ENCODE peak calls at places on chromosomes 13 and 19, in seven cellular contexts. L is H1, K is IMR-90, N is neuronal stem cell, M is H9, W is mesendoderm, S is trophoblast cell. A is an unnamed sample.

GRCh38 chr13:33782631-33783030 is 35.3 kb upstream of the RFC3 start:
- DNase-seq in M (no peak), W (no peak), L (no peak), N (no peak), K (no peak), S (no peak), A (no peak)

GRCh38 chr13:34250151-34250550 is 432.2 kb downstream of the RFC3 start:
- DNase-seq in W (no peak), K (no peak), S (no peak), L (no peak), N (no peak), M (no peak), A (peak; percentile 17)

GRCh38 chr13:41231786-41232185 is 31.6 kb downstream of the MTRF1 start:
- DNase-seq in S (no peak), N (no peak), M (no peak), W (peak; percentile 8), K (peak; percentile 37), L (no peak), A (peak; percentile 13)

GRCh38 chr19:4967738-4968461 is 1.0 kb upstream of the KDM4B start:
- DNase-seq in M (no peak), N (no peak), S (peak; percentile 92), K (no peak), W (no peak), L (no peak), A (peak; percentile 63)

GRCh38 chr19:39211731-39212376 is 7.8 kb upstream of the SYCN start:
- DNase-seq in K (no peak), L (no peak), N (no peak), M (no peak), S (no peak), W (no peak), A (no peak)

GRCh38 chr13:64075543-64076271 is 2660.1 kb upstream of the PCDH20 start:
- DNase-seq in W (no peak), L (no peak), K (no peak), M (no peak), N (no peak), S (no peak), A (no peak)

GRCh38 chr13:111907341-111907880 is 159.5 kb upstream of the SOX1 start:
- DNase-seq in L (peak; percentile 16), K (no peak), S (no peak), M (peak; percentile 12), N (no peak), W (no peak), A (no peak)

GRCh38 chr13:75931116-75931515 is 295.0 kb downstream of the LMO7 start:
- DNase-seq in S (no peak), N (no peak), W (no peak), L (no peak), M (no peak), K (peak; percentile 11), A (peak; percentile 22)

GRCh38 chr13:79445968-79446645 is 34.8 kb upstream of the NDFIP2 start:
- DNase-seq in K (no peak), M (peak; percentile 66), W (peak; percentile 70), L (no peak), N (no peak), S (no peak), A (no peak)

GRCh38 chr19:49335784-49336481 is 727 bp downstream of the CD37 start:
- DNase-seq in K (no peak), W (no peak), S (no peak), M (no peak), L (no peak), N (no peak), A (no peak)

GRCh38 chr13:69857188-69857821 is 250.3 kb upstream of the ATXN8OS start:
- DNase-seq in N (peak; percentile 47), W (peak; percentile 81), K (peak; percentile 1), M (no peak), S (no peak), L (no peak), A (peak; percentile 49)

GRCh38 chr19:21256722-21257121 is 72.5 kb downstream of the ZNF708 start:
- DNase-seq in N (no peak), L (no peak), W (peak; percentile 77), S (peak; percentile 19), K (peak; percentile 4), M (no peak), A (no peak)

GRCh38 chr13:113225515-113225914 is 16.1 kb downstream of the CUL4A start:
- DNase-seq in W (no peak), K (no peak), M (no peak), N (no peak), S (no peak), L (no peak), A (no peak)

GRCh38 chr19:32176591-32176990 is 168.8 kb upstream of the ZNF507 start:
- DNase-seq in W (no peak), M (no peak), N (no peak), S (no peak), K (no peak), L (no peak), A (no peak)

DNA sequence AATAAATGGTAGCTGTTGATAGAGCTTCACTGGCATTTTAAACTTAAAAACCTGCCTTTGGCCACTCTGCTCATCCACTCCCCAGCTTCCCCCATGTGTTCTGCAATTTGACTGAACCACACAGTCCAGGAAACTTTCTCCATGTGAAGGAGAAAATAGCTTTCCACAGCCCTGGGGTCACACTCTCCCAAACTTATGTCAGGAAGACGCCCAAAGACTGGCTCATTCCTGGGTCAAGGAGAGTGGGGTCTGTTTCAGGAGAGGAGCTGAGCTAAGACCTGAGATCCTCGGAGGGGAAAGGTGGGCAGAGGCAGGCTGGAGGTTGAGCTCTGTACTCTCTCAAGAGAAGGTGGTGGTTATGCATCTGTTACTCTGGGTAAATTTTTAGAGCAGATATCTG is 48.7 kb upstream of the GPI start:
- DNase-seq in M (no peak), L (no peak), K (no peak), W (no peak), S (no peak), N (no peak), A (no peak)
- H3K27ac ChIP-seq in M (no peak overlapping the region), L (no peak overlapping the region), K (no peak overlapping the region), W (no peak overlapping the region), S (no peak overlapping the region), N (no peak overlapping the region), A (peak overlapping the region; percentile 71)

GRCh38 chr13:60647547-60647946 is 250.5 kb downstream of the TDRD3 start:
- DNase-seq in W (peak; percentile 42), M (no peak), K (no peak), L (no peak), S (no peak), N (no peak), A (no peak)
- H3K4ac ChIP-seq in W (no peak overlapping the region), M (no peak overlapping the region), K (no peak overlapping the region), L (no peak overlapping the region), S (no peak overlapping the region), N (no peak overlapping the region), A (no peak overlapping the region)

GRCh38 chr13:52701728-52702480 is 37.7 kb downstream of the CNMD start:
- DNase-seq in M (no peak), K (no peak), W (peak; percentile 70), L (no peak), S (no peak), N (no peak), A (no peak)

GRCh38 chr13:52695856-52696255 is 43.2 kb downstream of the SUGT1 start:
- DNase-seq in S (no peak), W (no peak), M (no peak), K (peak; percentile 67), L (no peak), N (no peak), A (peak; percentile 74)

GRCh38 chr13:52696566-52696965 is 43.1 kb downstream of the CNMD start:
- DNase-seq in M (no peak), K (no peak), L (no peak), S (no peak), N (no peak), W (no peak), A (no peak)
- H3K27ac ChIP-seq in M (no peak overlapping the region), K (no peak overlapping the region), L (no peak overlapping the region), S (no peak overlapping the region), N (no peak overlapping the region), W (no peak overlapping the region), A (no peak overlapping the region)

GRCh38 chr13:60572003-60572792 is 175.2 kb downstream of the TDRD3 start:
- DNase-seq in L (no peak), K (peak; percentile 85), N (no peak), W (peak; percentile 77), S (no peak), M (peak; percentile 51), A (peak; percentile 77)

GRCh38 chr13:60574706-60575105 is 177.7 kb downstream of the TDRD3 start:
- DNase-seq in L (no peak), N (no peak), S (no peak), K (no peak), M (no peak), W (peak; percentile 57), A (no peak)

GRCh38 chr13:60572855-60573254 is 175.8 kb downstream of the TDRD3 start:
- DNase-seq in N (no peak), K (no peak), W (peak; percentile 71), S (no peak), L (no peak), M (peak; percentile 57), A (peak; percentile 9)

GRCh38 chr13:60571571-60571970 is 174.6 kb downstream of the TDRD3 start:
- DNase-seq in S (no peak), L (no peak), M (no peak), N (no peak), W (no peak), K (no peak), A (no peak)
- H3K4ac ChIP-seq in S (no peak overlapping the region), L (peak overlapping the region; percentile 36), M (no peak overlapping the region), N (no peak overlapping the region), W (no peak overlapping the region), K (no peak overlapping the region), A (no peak overlapping the region)

DNA sequence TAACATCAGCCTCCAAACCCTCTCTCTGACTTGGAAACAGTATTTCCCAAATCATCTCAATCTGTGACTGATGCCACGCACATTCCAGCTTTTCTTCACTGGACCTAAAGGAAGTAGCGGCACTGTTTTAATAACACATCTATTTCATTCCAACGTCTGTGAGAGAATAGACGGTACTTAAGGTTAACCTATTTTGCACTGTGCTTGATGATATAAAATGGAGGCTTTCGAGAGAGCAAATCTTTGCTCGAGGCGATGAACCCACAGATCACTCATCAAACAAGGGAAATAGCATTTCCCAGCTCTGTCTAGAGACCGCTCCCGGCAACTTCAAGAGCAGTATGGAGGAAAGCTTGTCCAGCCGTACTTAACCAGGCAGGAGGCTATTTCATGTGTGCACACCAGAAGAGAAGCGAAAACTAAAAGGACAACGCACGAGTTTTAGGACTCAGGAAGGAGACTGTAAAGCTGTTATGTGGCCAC is 2.9 kb downstream of the UBL3 start:
- DNase-seq in K (peak; percentile 64), M (no peak), N (no peak), W (peak; percentile 32), L (no peak), S (no peak), A (peak; percentile 65)
- H3K27ac ChIP-seq in K (peak overlapping the region; percentile 12), M (no peak overlapping the region), N (no peak overlapping the region), W (no peak overlapping the region), L (no peak overlapping the region), S (peak overlapping the region; percentile 78), A (peak overlapping the region; percentile 11)

GRCh38 chr13:59363950-59364349 is 799.8 kb downstream of the DIAPH3 start:
- DNase-seq in L (no peak), M (no peak), S (no peak), N (no peak), W (no peak), K (no peak), A (no peak)
- H3K4ac ChIP-seq in L (no peak overlapping the region), M (no peak overlapping the region), S (no peak overlapping the region), N (no peak overlapping the region), W (no peak overlapping the region), K (no peak overlapping the region), A (no peak overlapping the region)

DNA sequence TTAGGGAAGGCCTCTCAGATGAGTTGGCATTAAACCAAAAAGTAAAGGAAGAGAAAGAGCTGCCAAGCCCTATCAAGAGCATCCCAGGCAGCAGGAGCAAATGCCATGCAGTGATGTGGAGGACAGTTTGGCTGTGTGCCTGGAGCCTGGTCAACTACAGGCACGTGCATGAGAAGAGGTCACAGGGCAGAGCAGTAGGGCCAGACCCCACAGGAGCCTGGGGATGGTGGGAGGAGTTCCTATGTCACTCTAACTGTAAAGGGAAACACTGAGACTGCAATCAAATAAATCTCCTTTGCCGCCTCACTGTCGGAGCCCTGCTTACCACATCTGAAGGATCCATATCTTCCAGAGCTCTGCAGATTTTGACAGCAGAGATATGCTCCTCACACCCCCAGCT is 240.5 kb downstream of the ENOX1 start:
- DNase-seq in S (no peak), N (no peak), W (peak; percentile 59), M (no peak), L (no peak), K (no peak), A (no peak)
- H3K27ac ChIP-seq in S (no peak overlapping the region), N (no peak overlapping the region), W (no peak overlapping the region), M (no peak overlapping the region), L (no peak overlapping the region), K (no peak overlapping the region), A (no peak overlapping the region)

A was measured in mesenchymal stem cell.